ENCODE peak calls at places on chromosomes 13 and 19, in eight cellular contexts. B, N, G, L, S, X, J and I are unnamed samples.

GRCh38 chr19:38805180-38805579 is 7.6 kb downstream of the LGALS4 start:
- DNase-seq in S (peak), N (no peak), J (no peak), L (no peak), B (no peak), G (no peak), X (no peak), I (no peak)

GRCh38 chr19:35908977-35909683 is 1.0 kb upstream of the TYROBP start:
- DNase-seq in B (peak), L (no peak), S (no peak), J (no peak), X (peak), N (no peak), G (peak), I (no peak)

GRCh38 chr13:114022309-114022669 is 48.4 kb upstream of the C13orf46 start:
- DNase-seq in J (no peak), X (no peak), L (no peak), N (no peak), G (no peak), S (no peak), B (no peak), I (no peak)

GRCh38 chr13:94708971-94709614 is 3.3 kb downstream of the SOX21 start:
- DNase-seq in S (no peak), N (no peak), L (no peak), X (no peak), B (no peak), G (no peak), J (no peak), I (no peak)

GRCh38 chr13:110442946-110443632 is 118.4 kb downstream of the RAB20 start:
- DNase-seq in N (no peak), J (no peak), B (no peak), G (no peak), L (no peak), X (no peak), S (peak), I (no peak)

GRCh38 chr19:49875801-49876421 is 1.2 kb downstream of the AKT1S1 start:
- DNase-seq in J (no peak), X (peak), G (peak), B (no peak), L (no peak), N (no peak), S (peak), I (no peak)

GRCh38 chr13:65468628-65469027 is 1761.5 kb downstream of the PCDH9 start:
- DNase-seq in S (peak), L (peak), J (no peak), N (no peak), B (no peak), X (no peak), G (no peak), I (no peak)

GRCh38 chr13:45527699-45528462 is 63.1 kb downstream of the COG3 start:
- DNase-seq in B (no peak), L (no peak), S (peak), X (no peak), G (no peak), N (no peak), J (no peak), I (no peak)

GRCh38 chr19:34960103-34960805 is 3.8 kb downstream of the ZNF792 start:
- DNase-seq in G (no peak), B (no peak), N (no peak), L (peak), X (no peak), J (no peak), S (peak), I (no peak)

GRCh38 chr13:31433201-31433600 is 233.4 kb downstream of the B3GLCT start:
- DNase-seq in L (no peak), S (no peak), G (no peak), X (no peak), N (no peak), B (no peak), J (no peak), I (no peak)

GRCh38 chr19:8615813-8616596 is 5.5 kb upstream of the ADAMTS10 start:
- DNase-seq in G (peak), L (no peak), N (peak), X (peak), J (no peak), S (peak), B (no peak), I (no peak)

GRCh38 chr13:102870677-102871415 is 25.0 kb downstream of the ERCC5 start:
- DNase-seq in G (no peak), S (peak), X (peak), B (no peak), L (peak), J (no peak), N (no peak), I (no peak)

GRCh38 chr19:41430907-41431306 is 3.7 kb upstream of the B3GNT8 start:
- DNase-seq in L (no peak), J (no peak), S (peak), B (no peak), N (no peak), X (no peak), G (no peak), I (no peak)

GRCh38 chr13:93224545-93224944 is 2.1 kb upstream of the GPC6 start:
- DNase-seq in S (peak), N (no peak), B (no peak), G (no peak), L (no peak), X (no peak), J (no peak), I (no peak)

GRCh38 chr19:2464389-2464788 is 7.6 kb upstream of the LMNB2 start:
- DNase-seq in B (no peak), L (no peak), N (no peak), G (no peak), J (no peak), S (no peak), X (no peak), I (no peak)

GRCh38 chr13:27000686-27001085 is 170.9 kb downstream of the USP12 start:
- DNase-seq in J (no peak), B (no peak), X (no peak), L (no peak), S (no peak), N (no peak), G (no peak), I (no peak)

GRCh38 chr13:20320885-20321284 is 88.8 kb upstream of the GJB6 start:
- DNase-seq in X (no peak), J (no peak), B (no peak), L (no peak), G (no peak), S (no peak), N (no peak), I (no peak)

GRCh38 chr13:95296326-95296939 is 4.8 kb downstream of the ABCC4 start:
- DNase-seq in N (no peak), J (no peak), L (no peak), S (peak), B (no peak), G (no peak), X (peak), I (no peak)

GRCh38 chr19:49497047-49497789 is 984 bp downstream of the RPS11 start:
- DNase-seq in G (peak), X (peak), N (no peak), J (no peak), B (no peak), S (peak), L (no peak), I (no peak)

GRCh38 chr13:113991191-113991669 is 17.4 kb upstream of the C13orf46 start:
- DNase-seq in J (no peak), L (no peak), S (no peak), B (no peak), N (no peak), G (no peak), X (no peak), I (peak)

GRCh38 chr13:21511841-21512240 is 52.7 kb upstream of the ZDHHC20 start:
- DNase-seq in N (no peak), L (peak), X (no peak), B (no peak), J (no peak), G (no peak), S (peak), I (no peak)

GRCh38 chr13:20550799-20551198 is 16.2 kb upstream of the IFT88 start:
- DNase-seq in X (no peak), S (peak), G (no peak), J (no peak), B (no peak), N (no peak), L (no peak), I (no peak)

GRCh38 chr13:33126909-33127607 is 110.8 kb downstream of the KL start:
- DNase-seq in G (no peak), B (no peak), L (no peak), N (no peak), J (no peak), S (peak), X (no peak), I (peak)

GRCh38 chr19:35213678-35214632 is 14.6 kb downstream of the FAM187B start:
- DNase-seq in G (peak), S (peak), X (peak), L (peak), N (peak), B (peak), J (no peak), I (peak)

GRCh38 chr19:39167461-39168257 is 29.1 kb upstream of the NCCRP1 start:
- DNase-seq in L (no peak), G (no peak), N (no peak), X (no peak), B (no peak), S (no peak), J (no peak), I (no peak)

GRCh38 chr13:50892162-50892944 is 17.2 kb upstream of the RNASEH2B start:
- DNase-seq in G (no peak), B (no peak), S (no peak), N (no peak), X (peak), L (no peak), J (no peak), I (no peak)

GRCh38 chr13:57633950-57634828 is 2.6 kb downstream of the PCDH17 start:
- DNase-seq in X (peak), N (no peak), L (no peak), J (no peak), G (peak), S (no peak), B (no peak), I (no peak)

GRCh38 chr19:5042556-5042955 is 73.6 kb downstream of the KDM4B start:
- DNase-seq in X (no peak), J (no peak), S (no peak), G (no peak), B (no peak), N (no peak), L (no peak), I (no peak)

GRCh38 chr13:42333613-42334328 is 61.8 kb downstream of the AKAP11 start:
- DNase-seq in X (peak), S (peak), J (no peak), B (no peak), G (no peak), N (no peak), L (peak), I (peak)

GRCh38 chr13:63190742-63191141 is 1775.1 kb upstream of the PCDH20 start:
- DNase-seq in G (no peak), B (no peak), L (peak), X (no peak), N (no peak), J (no peak), S (peak), I (no peak)